ENCODE peak calls at places on chromosome 21, in eight cellular contexts. Y is sigmoid colon, U is GM12892, T is prostate gland, B is stomach, S is vagina, J is endothelial cell of umbilical vein, D is H1. W is an unnamed sample.
A peak's percentile ranks its signal among the peaks of the same experiment; 100 is the strongest.

GRCh38 chr21:38012700-38013099 is 96.4 kb upstream of the KCNJ6 start:
- DNase-seq in D (no peak), S (peak; percentile 25), U (no peak), Y (no peak), J (no peak), T (no peak), B (no peak), W (no peak)

GRCh38 chr21:32658524-32658923 is 46.3 kb upstream of the CFAP298 start:
- DNase-seq in S (no peak), U (no peak), B (no peak), J (no peak), D (no peak), Y (no peak), T (no peak), W (no peak)

GRCh38 chr21:18772404-18772803 is 368.8 kb upstream of the TMPRSS15 start:
- DNase-seq in D (no peak), B (no peak), U (no peak), J (peak; percentile 31), Y (no peak), T (no peak), S (no peak), W (no peak)

GRCh38 chr21:40143822-40144525 is 276.7 kb downstream of the PCP4 start:
- DNase-seq in U (no peak), J (peak; percentile 16), Y (no peak), S (no peak), B (peak; percentile 60), T (peak; percentile 53), D (peak; percentile 84), W (peak; percentile 47)

GRCh38 chr21:32015740-32016139 is 142.9 kb downstream of the HUNK start:
- DNase-seq in J (no peak), T (peak; percentile 38), D (no peak), B (no peak), U (no peak), S (no peak), Y (no peak), W (no peak)

GRCh38 chr21:25717491-25718139 is 17.1 kb downstream of the ATP5PF start:
- DNase-seq in T (no peak), D (no peak), B (no peak), J (peak; percentile 67), U (no peak), S (no peak), Y (no peak), W (no peak)

GRCh38 chr21:16454371-16454770 is 724.6 kb downstream of the USP25 start:
- DNase-seq in T (no peak), Y (no peak), J (peak; percentile 49), D (no peak), U (no peak), B (no peak), S (no peak), W (no peak)

GRCh38 chr21:26112979-26113378 is 57.6 kb downstream of the APP start:
- DNase-seq in T (no peak), Y (no peak), D (no peak), U (no peak), S (no peak), B (no peak), J (no peak), W (no peak)

GRCh38 chr21:37904879-37905278 is 11.4 kb downstream of the KCNJ6 start:
- DNase-seq in J (no peak), D (no peak), S (no peak), T (no peak), U (no peak), B (no peak), Y (no peak), W (no peak)

GRCh38 chr21:27134513-27134912 is 167.6 kb upstream of the ADAMTS5 start:
- DNase-seq in U (no peak), B (no peak), D (no peak), J (no peak), S (no peak), Y (no peak), T (no peak), W (no peak)

GRCh38 chr21:39568380-39568779 is 44.4 kb upstream of the B3GALT5 start:
- DNase-seq in B (no peak), J (no peak), T (no peak), D (no peak), S (no peak), U (no peak), Y (no peak), W (no peak)

GRCh38 chr21:34343347-34344057 is 20.3 kb upstream of the KCNE2 start:
- DNase-seq in D (no peak), S (no peak), J (no peak), T (no peak), U (no peak), Y (no peak), B (no peak), W (no peak)

GRCh38 chr21:34344584-34344983 is 19.2 kb upstream of the KCNE2 start:
- DNase-seq in S (no peak), T (no peak), U (no peak), B (no peak), Y (no peak), D (no peak), J (no peak), W (no peak)

GRCh38 chr21:34345091-34345871 is 18.5 kb upstream of the KCNE2 start:
- DNase-seq in T (no peak), U (no peak), Y (no peak), S (peak; percentile 80), B (no peak), D (no peak), J (no peak), W (no peak)

GRCh38 chr21:34344058-34344425 is 19.8 kb upstream of the KCNE2 start:
- DNase-seq in J (no peak), S (peak; percentile 72), T (no peak), Y (no peak), U (no peak), B (no peak), D (no peak), W (no peak)

DNA sequence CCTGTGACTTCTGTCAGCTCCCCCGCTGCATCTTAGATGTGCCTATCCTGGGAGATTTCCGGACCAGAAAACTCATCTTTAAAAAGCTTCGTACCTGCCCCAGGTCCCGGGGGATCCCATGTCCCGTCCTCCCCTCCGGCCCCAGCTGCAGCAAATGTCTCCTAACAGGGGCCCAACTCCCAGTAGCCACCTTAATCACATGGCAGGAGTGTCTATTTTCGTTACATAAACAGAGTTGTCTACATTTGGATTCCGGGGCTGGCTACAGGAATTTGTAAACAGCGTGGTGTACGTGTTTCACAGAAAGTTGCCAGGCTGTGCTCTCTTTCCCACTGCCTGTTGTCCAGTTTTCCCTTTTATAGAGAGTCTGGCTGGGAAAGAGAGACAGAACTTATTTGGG is 17.9 kb upstream of the KCNE2 start:
- DNase-seq in S (peak; percentile 62), B (no peak), U (no peak), T (no peak), J (no peak), Y (no peak), D (no peak), W (no peak)
- TF ChIP-seq POLR2AphosphoS5 in S (no peak), B (peak; percentile 26), U (no peak), T (peak; percentile 44), J (no peak), Y (no peak), D (no peak), W (no peak)

GRCh38 chr21:42263591-42264131 is 44.7 kb downstream of the ABCG1 start:
- DNase-seq in D (no peak), S (no peak), B (no peak), T (peak; percentile 63), Y (peak; percentile 76), U (no peak), J (peak; percentile 89), W (no peak)
- TF ChIP-seq POLR2AphosphoS5 in D (no peak), S (peak; percentile 74), B (peak; percentile 35), T (peak; percentile 47), Y (no peak), U (no peak), J (no peak), W (no peak)

DNA sequence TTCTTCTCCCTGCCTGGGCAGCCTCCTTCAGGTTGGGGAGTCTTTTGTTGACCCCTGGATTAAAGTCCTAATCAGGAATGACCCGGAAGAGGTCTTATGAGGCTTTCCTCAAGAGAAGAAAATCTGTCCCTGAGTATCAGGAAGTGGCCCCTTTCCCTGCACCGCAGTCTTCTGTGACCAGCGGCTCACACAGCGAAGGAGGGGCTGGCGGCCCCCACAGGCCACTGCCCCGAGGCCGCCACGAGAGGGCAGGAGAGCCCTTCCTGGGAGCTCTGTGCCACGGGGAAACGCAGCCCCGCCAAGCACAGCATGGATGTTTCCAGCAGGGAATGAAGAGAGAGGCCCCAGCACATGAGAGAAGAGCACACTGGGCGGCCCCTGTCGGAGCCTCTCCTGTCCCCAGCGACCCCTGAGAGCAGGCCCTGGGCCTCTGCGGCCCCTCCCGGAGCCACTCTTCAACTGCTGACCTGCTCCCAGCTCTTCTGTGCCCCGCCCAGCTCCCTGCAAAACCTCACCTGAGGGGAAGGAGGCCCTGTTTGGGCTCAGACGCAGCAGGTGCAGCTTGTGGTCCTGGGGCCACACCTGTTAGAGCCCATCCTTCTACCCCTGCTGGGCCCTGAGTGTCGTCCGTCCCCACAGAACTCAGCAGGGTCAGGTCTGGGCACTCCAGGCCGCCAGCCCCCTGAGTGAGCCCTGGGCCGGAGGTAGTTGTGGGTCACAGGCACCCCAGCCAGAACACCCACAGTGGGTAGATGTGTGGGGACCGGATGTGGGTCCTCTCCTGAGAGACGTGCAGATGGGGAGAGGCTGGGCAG is 4.9 kb upstream of the POFUT2 start:
- DNase-seq in T (peak; percentile 72), D (peak; percentile 87), J (peak; percentile 83), B (peak; percentile 84), Y (peak; percentile 96), S (peak; percentile 92), U (peak; percentile 86), W (peak; percentile 85)
- TF ChIP-seq POLR2AphosphoS5 in T (peak; percentile 74), D (no peak), J (peak; percentile 48), B (peak; percentile 66), Y (no peak), S (peak; percentile 81), U (no peak), W (no peak)

GRCh38 chr21:42835611-42836401 is 43.5 kb downstream of the WDR4 start:
- DNase-seq in T (no peak), B (peak; percentile 13), J (no peak), D (peak; percentile 27), S (peak; percentile 74), U (no peak), Y (no peak), W (no peak)

GRCh38 chr21:42833859-42834729 is 45.2 kb downstream of the WDR4 start:
- DNase-seq in U (no peak), Y (peak; percentile 37), B (peak; percentile 17), S (peak; percentile 71), J (no peak), D (peak; percentile 51), T (no peak), W (no peak)

GRCh38 chr21:42833439-42833815 is 45.9 kb downstream of the WDR4 start:
- DNase-seq in U (no peak), J (no peak), B (peak; percentile 54), D (peak; percentile 61), S (peak; percentile 82), Y (no peak), T (no peak), W (no peak)

GRCh38 chr21:42835211-42835610 is 44.1 kb downstream of the WDR4 start:
- DNase-seq in U (no peak), B (peak; percentile 1), T (no peak), S (no peak), D (no peak), Y (no peak), J (no peak), W (no peak)

DNA sequence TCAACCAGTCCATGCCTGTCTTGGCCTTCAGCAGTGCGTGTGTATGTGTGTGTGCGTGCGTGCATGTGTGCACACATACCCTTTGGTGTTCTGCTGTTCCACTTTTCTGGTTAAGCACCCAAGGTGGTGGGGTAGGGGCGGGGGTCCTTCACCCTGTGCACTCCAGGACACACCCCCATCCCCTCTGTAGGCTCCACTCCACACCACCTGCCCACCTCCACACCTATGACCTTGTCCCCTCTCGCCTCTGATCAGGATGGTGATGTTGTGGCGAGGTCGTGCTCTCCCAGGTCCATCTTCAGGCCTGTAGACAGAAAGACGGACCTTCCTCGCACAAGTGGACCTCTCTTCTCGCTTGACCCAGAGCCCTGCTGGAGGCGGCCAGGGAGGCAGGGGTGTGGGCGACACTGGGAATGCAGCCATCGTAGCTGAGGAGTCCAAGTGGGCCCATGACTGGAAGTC is 44.6 kb downstream of the WDR4 start:
- DNase-seq in Y (peak; percentile 43), D (peak; percentile 46), S (peak; percentile 86), B (peak; percentile 3), U (no peak), T (no peak), J (no peak), W (no peak)
- TF ChIP-seq POLR2AphosphoS5 in Y (no peak), D (no peak), S (no peak), B (no peak), U (no peak), T (no peak), J (no peak), W (no peak)